ENCODE peak calls at places on chromosomes 12 and 14, in eight cellular contexts. One of them, this sample, is unnamed.

GRCh38 chr12:113762155-113762848 is 203.8 kb downstream of the RBM19 start:
- DNase-seq in transverse colon: no peak
- DNase-seq in body of pancreas: no peak
- DNase-seq in GM23338: peak; percentile 62
- DNase-seq in left ventricle myocardium inferior: no peak
- DNase-seq in fibroblast of lung: no peak
- DNase-seq in lung: no peak
- DNase-seq in CD8-positive, alpha-beta T cell: no peak
- DNase-seq in this sample: no peak

GRCh38 chr12:45214739-45215418 is 1.0 kb upstream of the ANO6 start:
- DNase-seq in GM23338: no peak
- DNase-seq in lung: no peak
- DNase-seq in fibroblast of lung: peak; percentile 68
- DNase-seq in body of pancreas: no peak
- DNase-seq in CD8-positive, alpha-beta T cell: no peak
- DNase-seq in transverse colon: no peak
- DNase-seq in left ventricle myocardium inferior: no peak
- DNase-seq in this sample: no peak

GRCh38 chr14:87260460-87260859 is 732.5 kb downstream of the GALC start:
- DNase-seq in transverse colon: no peak
- DNase-seq in GM23338: peak; percentile 20
- DNase-seq in left ventricle myocardium inferior: no peak
- DNase-seq in CD8-positive, alpha-beta T cell: no peak
- DNase-seq in body of pancreas: no peak
- DNase-seq in lung: no peak
- DNase-seq in fibroblast of lung: no peak
- DNase-seq in this sample: no peak

GRCh38 chr12:6376079-6376941 is 947 bp upstream of the SCNN1A start:
- DNase-seq in CD8-positive, alpha-beta T cell: no peak
- DNase-seq in GM23338: peak; percentile 88
- DNase-seq in fibroblast of lung: peak; percentile 74
- DNase-seq in lung: peak; percentile 91
- DNase-seq in transverse colon: peak; percentile 75
- DNase-seq in left ventricle myocardium inferior: no peak
- DNase-seq in body of pancreas: peak; percentile 71
- DNase-seq in this sample: peak; percentile 92

GRCh38 chr14:85273099-85273677 is 256.8 kb upstream of the FLRT2 start:
- DNase-seq in lung: no peak
- DNase-seq in fibroblast of lung: peak; percentile 19
- DNase-seq in CD8-positive, alpha-beta T cell: no peak
- DNase-seq in GM23338: no peak
- DNase-seq in transverse colon: no peak
- DNase-seq in left ventricle myocardium inferior: no peak
- DNase-seq in body of pancreas: no peak
- DNase-seq in this sample: no peak

GRCh38 chr12:56034586-56035332 is 7.0 kb upstream of the RPS26 start:
- DNase-seq in GM23338: no peak
- DNase-seq in fibroblast of lung: no peak
- DNase-seq in CD8-positive, alpha-beta T cell: peak; percentile 56
- DNase-seq in left ventricle myocardium inferior: no peak
- DNase-seq in transverse colon: no peak
- DNase-seq in body of pancreas: no peak
- DNase-seq in lung: no peak
- DNase-seq in this sample: no peak

GRCh38 chr14:82689948-82690347 is 1156.3 kb upstream of the SEL1L start:
- DNase-seq in body of pancreas: no peak
- DNase-seq in fibroblast of lung: peak; percentile 85
- DNase-seq in CD8-positive, alpha-beta T cell: no peak
- DNase-seq in left ventricle myocardium inferior: no peak
- DNase-seq in GM23338: no peak
- DNase-seq in lung: no peak
- DNase-seq in transverse colon: no peak
- DNase-seq in this sample: no peak

GRCh38 chr12:22670762-22671161 is 45.8 kb downstream of the ETNK1 start:
- DNase-seq in left ventricle myocardium inferior: no peak
- DNase-seq in transverse colon: no peak
- DNase-seq in GM23338: no peak
- DNase-seq in body of pancreas: no peak
- DNase-seq in lung: no peak
- DNase-seq in fibroblast of lung: peak; percentile 54
- DNase-seq in CD8-positive, alpha-beta T cell: no peak
- DNase-seq in this sample: no peak

GRCh38 chr14:50018236-50019210 is 97.8 kb downstream of the VCPKMT start:
- DNase-seq in GM23338: no peak
- DNase-seq in left ventricle myocardium inferior: no peak
- DNase-seq in body of pancreas: peak; percentile 18
- DNase-seq in CD8-positive, alpha-beta T cell: no peak
- DNase-seq in fibroblast of lung: peak; percentile 29
- DNase-seq in lung: no peak
- DNase-seq in transverse colon: peak; percentile 53
- DNase-seq in this sample: peak; percentile 73

GRCh38 chr14:92223027-92223426 is 99.9 kb upstream of the SLC24A4 start:
- DNase-seq in fibroblast of lung: no peak
- DNase-seq in left ventricle myocardium inferior: peak; percentile 36
- DNase-seq in transverse colon: no peak
- DNase-seq in lung: no peak
- DNase-seq in body of pancreas: no peak
- DNase-seq in CD8-positive, alpha-beta T cell: no peak
- DNase-seq in GM23338: no peak
- DNase-seq in this sample: no peak

GRCh38 chr14:29584992-29585391 is 342.7 kb downstream of the PRKD1 start:
- DNase-seq in fibroblast of lung: peak; percentile 93
- DNase-seq in transverse colon: peak; percentile 8
- DNase-seq in lung: peak; percentile 61
- DNase-seq in CD8-positive, alpha-beta T cell: no peak
- DNase-seq in body of pancreas: peak; percentile 44
- DNase-seq in GM23338: peak; percentile 66
- DNase-seq in left ventricle myocardium inferior: peak; percentile 29
- DNase-seq in this sample: no peak

GRCh38 chr12:89160716-89161123 is 191.6 kb downstream of the DUSP6 start:
- DNase-seq in left ventricle myocardium inferior: peak; percentile 67
- DNase-seq in GM23338: no peak
- DNase-seq in fibroblast of lung: peak; percentile 69
- DNase-seq in CD8-positive, alpha-beta T cell: no peak
- DNase-seq in body of pancreas: peak; percentile 12
- DNase-seq in lung: peak; percentile 58
- DNase-seq in transverse colon: peak; percentile 15
- DNase-seq in this sample: no peak

GRCh38 chr12:106901276-106901675 is 54.4 kb upstream of the TMEM263 start:
- DNase-seq in GM23338: no peak
- DNase-seq in body of pancreas: no peak
- DNase-seq in left ventricle myocardium inferior: no peak
- DNase-seq in lung: no peak
- DNase-seq in fibroblast of lung: no peak
- DNase-seq in transverse colon: no peak
- DNase-seq in CD8-positive, alpha-beta T cell: no peak
- DNase-seq in this sample: no peak

GRCh38 chr12:87274594-87275245 is 754.5 kb downstream of the C12orf50 start:
- DNase-seq in left ventricle myocardium inferior: no peak
- DNase-seq in body of pancreas: no peak
- DNase-seq in lung: no peak
- DNase-seq in transverse colon: no peak
- DNase-seq in fibroblast of lung: peak; percentile 47
- DNase-seq in GM23338: peak; percentile 80
- DNase-seq in CD8-positive, alpha-beta T cell: no peak
- DNase-seq in this sample: no peak

GRCh38 chr14:52429451-52429850 is 115.3 kb downstream of the PTGER2 start:
- DNase-seq in CD8-positive, alpha-beta T cell: no peak
- DNase-seq in fibroblast of lung: no peak
- DNase-seq in left ventricle myocardium inferior: no peak
- DNase-seq in GM23338: no peak
- DNase-seq in body of pancreas: no peak
- DNase-seq in transverse colon: no peak
- DNase-seq in lung: no peak
- DNase-seq in this sample: no peak

GRCh38 chr12:3717283-3717974 is 35.5 kb downstream of the CRACR2A start:
- DNase-seq in lung: no peak
- DNase-seq in body of pancreas: no peak
- DNase-seq in CD8-positive, alpha-beta T cell: no peak
- DNase-seq in GM23338: no peak
- DNase-seq in left ventricle myocardium inferior: no peak
- DNase-seq in transverse colon: peak; percentile 56
- DNase-seq in fibroblast of lung: no peak
- DNase-seq in this sample: no peak

GRCh38 chr12:109125791-109126190 is 9.4 kb downstream of the ACACB start:
- DNase-seq in transverse colon: peak; percentile 50
- DNase-seq in CD8-positive, alpha-beta T cell: no peak
- DNase-seq in lung: no peak
- DNase-seq in left ventricle myocardium inferior: no peak
- DNase-seq in GM23338: no peak
- DNase-seq in fibroblast of lung: no peak
- DNase-seq in body of pancreas: no peak
- DNase-seq in this sample: no peak

GRCh38 chr12:1912580-1913376 is 5.7 kb downstream of the CACNA2D4 start:
- DNase-seq in lung: peak; percentile 22
- DNase-seq in left ventricle myocardium inferior: no peak
- DNase-seq in CD8-positive, alpha-beta T cell: no peak
- DNase-seq in GM23338: no peak
- DNase-seq in transverse colon: no peak
- DNase-seq in body of pancreas: no peak
- DNase-seq in fibroblast of lung: no peak
- DNase-seq in this sample: peak; percentile 24

GRCh38 chr14:24863933-24864708 is 185.8 kb downstream of the STXBP6 start:
- DNase-seq in lung: no peak
- DNase-seq in GM23338: no peak
- DNase-seq in fibroblast of lung: no peak
- DNase-seq in left ventricle myocardium inferior: no peak
- DNase-seq in CD8-positive, alpha-beta T cell: no peak
- DNase-seq in body of pancreas: no peak
- DNase-seq in transverse colon: no peak
- DNase-seq in this sample: no peak

GRCh38 chr14:61326847-61327246 is 5.5 kb downstream of the PRKCH start:
- DNase-seq in GM23338: peak; percentile 53
- DNase-seq in left ventricle myocardium inferior: peak; percentile 76
- DNase-seq in CD8-positive, alpha-beta T cell: no peak
- DNase-seq in transverse colon: peak; percentile 44
- DNase-seq in lung: peak; percentile 67
- DNase-seq in body of pancreas: peak; percentile 56
- DNase-seq in fibroblast of lung: peak; percentile 15
- DNase-seq in this sample: peak; percentile 46

GRCh38 chr14:23249810-23250209 is 12.1 kb downstream of the RNF212B start:
- DNase-seq in CD8-positive, alpha-beta T cell: no peak
- DNase-seq in body of pancreas: no peak
- DNase-seq in lung: no peak
- DNase-seq in transverse colon: no peak
- DNase-seq in GM23338: no peak
- DNase-seq in fibroblast of lung: no peak
- DNase-seq in left ventricle myocardium inferior: no peak
- DNase-seq in this sample: no peak

GRCh38 chr14:91205449-91205848 is 39.1 kb downstream of the GPR68 start:
- DNase-seq in CD8-positive, alpha-beta T cell: no peak
- DNase-seq in fibroblast of lung: no peak
- DNase-seq in lung: no peak
- DNase-seq in left ventricle myocardium inferior: no peak
- DNase-seq in transverse colon: no peak
- DNase-seq in GM23338: no peak
- DNase-seq in body of pancreas: no peak
- DNase-seq in this sample: no peak

GRCh38 chr14:36944307-36945010 is 227.9 kb downstream of the SLC25A21 start:
- DNase-seq in CD8-positive, alpha-beta T cell: no peak
- DNase-seq in left ventricle myocardium inferior: no peak
- DNase-seq in body of pancreas: no peak
- DNase-seq in GM23338: no peak
- DNase-seq in fibroblast of lung: peak; percentile 54
- DNase-seq in transverse colon: no peak
- DNase-seq in lung: no peak
- DNase-seq in this sample: no peak

GRCh38 chr12:128797119-128798118 is 26.3 kb downstream of the SLC15A4 start:
- DNase-seq in transverse colon: no peak
- DNase-seq in GM23338: no peak
- DNase-seq in left ventricle myocardium inferior: no peak
- DNase-seq in lung: no peak
- DNase-seq in CD8-positive, alpha-beta T cell: no peak
- DNase-seq in body of pancreas: no peak
- DNase-seq in fibroblast of lung: peak; percentile 54
- DNase-seq in this sample: no peak

GRCh38 chr12:99709116-99709515 is 61.6 kb downstream of the GARIN6 start:
- DNase-seq in transverse colon: no peak
- DNase-seq in fibroblast of lung: no peak
- DNase-seq in left ventricle myocardium inferior: no peak
- DNase-seq in CD8-positive, alpha-beta T cell: no peak
- DNase-seq in GM23338: no peak
- DNase-seq in body of pancreas: no peak
- DNase-seq in lung: no peak
- DNase-seq in this sample: no peak

DNA sequence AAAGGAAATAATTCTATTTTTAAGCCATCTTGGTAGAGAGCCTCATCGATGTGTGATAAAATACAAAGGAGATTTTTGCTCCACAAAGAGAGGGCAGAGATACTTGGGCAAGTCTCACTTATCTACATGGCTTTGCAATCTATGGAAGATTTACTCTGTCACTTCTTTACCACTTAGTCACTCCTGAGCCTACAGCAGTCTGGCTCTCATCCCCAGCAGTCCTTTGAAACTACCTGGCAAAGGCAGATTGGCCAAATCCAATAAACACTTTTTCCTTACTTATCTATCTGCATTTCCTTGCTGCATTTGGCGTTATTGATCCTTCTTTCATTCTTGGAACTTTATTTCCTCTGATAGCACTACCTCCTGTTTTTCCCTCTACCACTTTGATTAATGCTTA is 170.0 kb downstream of the TRHDE start:
- DNase-seq in GM23338: no peak
- DNase-seq in transverse colon: no peak
- DNase-seq in fibroblast of lung: no peak
- DNase-seq in left ventricle myocardium inferior: no peak
- DNase-seq in body of pancreas: no peak
- DNase-seq in CD8-positive, alpha-beta T cell: no peak
- DNase-seq in lung: no peak
- DNase-seq in this sample: no peak
- TF ChIP-seq CTCF in GM23338: no peak
- TF ChIP-seq CTCF in transverse colon: no peak
- TF ChIP-seq CTCF in fibroblast of lung: no peak
- TF ChIP-seq CTCF in left ventricle myocardium inferior: no peak
- TF ChIP-seq CTCF in body of pancreas: no peak
- TF ChIP-seq CTCF in CD8-positive, alpha-beta T cell: no peak
- TF ChIP-seq CTCF in lung: no peak
- TF ChIP-seq CTCF in this sample: no peak

GRCh38 chr12:92038476-92038875 is 107.2 kb downstream of the BTG1 start:
- DNase-seq in body of pancreas: no peak
- DNase-seq in fibroblast of lung: no peak
- DNase-seq in lung: no peak
- DNase-seq in transverse colon: no peak
- DNase-seq in CD8-positive, alpha-beta T cell: no peak
- DNase-seq in GM23338: no peak
- DNase-seq in left ventricle myocardium inferior: no peak
- DNase-seq in this sample: no peak
- H3K4me1 ChIP-seq in body of pancreas: peaks cover 22% of the 10 kb centered on the region
- H3K4me1 ChIP-seq in fibroblast of lung: peaks cover 3% of the 10 kb centered on the region
- H3K4me1 ChIP-seq in lung: peaks cover 8% of the 10 kb centered on the region
- H3K4me1 ChIP-seq in transverse colon: peaks cover 8% of the 10 kb centered on the region
- H3K4me1 ChIP-seq in CD8-positive, alpha-beta T cell: peaks cover 87% of the 10 kb centered on the region
- H3K4me1 ChIP-seq in GM23338: peaks cover 32% of the 10 kb centered on the region
- H3K4me1 ChIP-seq in left ventricle myocardium inferior: peaks cover 46% of the 10 kb centered on the region
- H3K4me1 ChIP-seq in this sample: peaks cover 31% of the 10 kb centered on the region

GRCh38 chr14:102344084-102344483 is 18.6 kb downstream of the CINP start:
- DNase-seq in GM23338: no peak
- DNase-seq in CD8-positive, alpha-beta T cell: no peak
- DNase-seq in fibroblast of lung: no peak
- DNase-seq in body of pancreas: no peak
- DNase-seq in transverse colon: no peak
- DNase-seq in left ventricle myocardium inferior: no peak
- DNase-seq in lung: no peak
- DNase-seq in this sample: no peak
- H3K36me3 ChIP-seq in GM23338: no peaks in the 10 kb centered on the region
- H3K36me3 ChIP-seq in CD8-positive, alpha-beta T cell: peaks cover 30% of the 10 kb centered on the region
- H3K36me3 ChIP-seq in fibroblast of lung: peaks cover 10% of the 10 kb centered on the region
- H3K36me3 ChIP-seq in body of pancreas: peaks cover 43% of the 10 kb centered on the region
- H3K36me3 ChIP-seq in transverse colon: peaks cover 34% of the 10 kb centered on the region
- H3K36me3 ChIP-seq in left ventricle myocardium inferior: peaks cover 98% of the 10 kb centered on the region
- H3K36me3 ChIP-seq in lung: peaks cover 15% of the 10 kb centered on the region
- H3K36me3 ChIP-seq in this sample: peaks cover 98% of the 10 kb centered on the region

GRCh38 chr14:89955418-89956293 is at the start of gene TDP1:
- DNase-seq in body of pancreas: peak; percentile 97
- DNase-seq in CD8-positive, alpha-beta T cell: peak; percentile 97
- DNase-seq in lung: peak; percentile 89
- DNase-seq in GM23338: peak; percentile 98
- DNase-seq in fibroblast of lung: peak; percentile 93
- DNase-seq in transverse colon: peak; percentile 98
- DNase-seq in left ventricle myocardium inferior: peak; percentile 96
- DNase-seq in this sample: peak; percentile 99
- TF ChIP-seq CTCF in body of pancreas: no peak
- TF ChIP-seq CTCF in CD8-positive, alpha-beta T cell: no peak
- TF ChIP-seq CTCF in lung: peak; percentile 16
- TF ChIP-seq CTCF in GM23338: no peak
- TF ChIP-seq CTCF in fibroblast of lung: no peak
- TF ChIP-seq CTCF in transverse colon: no peak
- TF ChIP-seq CTCF in left ventricle myocardium inferior: peak; percentile 18
- TF ChIP-seq CTCF in this sample: no peak

This sample was measured in stomach.